ENCODE peak calls at places on chromosomes 13 and 19, in seven cellular contexts. A is T1000; E is EH; W is fibroblast of the aortic adventitia; F is bronchial epithelial cell; R is RPMI8226; G is stimulated activated CD8-positive, alpha-beta memory T cell treated with anti-CD3 and anti-CD28 coated beads, Interleukin-2, amount 100 ng/mL, for 1 hour. X is an unnamed sample.

GRCh38 chr19:1363599-1363998 is 20.1 kb upstream of the NDUFS7 start:
- DNase-seq in W (no peak), A (no peak), E (no peak), F (no peak), G (no peak), R (no peak), X (no peak)

GRCh38 chr19:43532571-43532961 is 422 bp upstream of the ZNF575 start:
- DNase-seq in E (no peak), F (no peak), G (no peak), A (peak), W (peak), R (no peak), X (no peak)

GRCh38 chr19:51407631-51408131 is 9.8 kb downstream of the SIGLEC10 start:
- DNase-seq in G (no peak), A (no peak), R (peak), W (peak), E (peak), F (peak), X (peak)

GRCh38 chr19:30896551-30896950 is 452.7 kb downstream of the TSHZ3 start:
- DNase-seq in F (no peak), R (no peak), A (no peak), W (no peak), G (no peak), E (no peak), X (no peak)

GRCh38 chr19:3278294-3278693 is 53.8 kb downstream of the CELF5 start:
- DNase-seq in E (no peak), W (no peak), F (no peak), G (no peak), R (no peak), A (no peak), X (no peak)

GRCh38 chr19:35398570-35398969 is 27.7 kb downstream of the GPR42 start:
- DNase-seq in R (no peak), G (no peak), F (no peak), E (no peak), W (no peak), A (no peak), X (no peak)

GRCh38 chr13:37648604-37649003 is 50.0 kb upstream of the POSTN start:
- DNase-seq in E (peak), G (no peak), W (peak), A (no peak), R (no peak), F (peak), X (no peak)

GRCh38 chr13:47555235-47555634 is 445.8 kb downstream of the SUCLA2 start:
- DNase-seq in F (peak), G (no peak), E (no peak), A (no peak), W (no peak), R (no peak), X (no peak)

GRCh38 chr19:33434886-33435705 is 61.6 kb downstream of the CEBPG start:
- DNase-seq in F (no peak), W (no peak), A (no peak), E (peak), G (no peak), R (no peak), X (no peak)

GRCh38 chr19:43906774-43907173 is 28.3 kb downstream of the ZNF45 start:
- DNase-seq in A (no peak), G (no peak), R (no peak), W (no peak), F (no peak), E (no peak), X (no peak)

GRCh38 chr19:1765182-1765903 is 12.0 kb downstream of the ONECUT3 start:
- DNase-seq in R (no peak), A (no peak), F (no peak), G (no peak), W (no peak), E (peak), X (no peak)

GRCh38 chr13:103731959-103732358 is 665.7 kb upstream of the SLC10A2 start:
- DNase-seq in F (no peak), R (no peak), E (no peak), W (no peak), G (no peak), A (no peak), X (no peak)

GRCh38 chr19:38514812-38515633 is 81.5 kb downstream of the RYR1 start:
- DNase-seq in F (peak), G (peak), E (peak), W (peak), A (no peak), R (peak), X (no peak)

GRCh38 chr13:99264053-99264452 is 5.9 kb upstream of the GPR18 start:
- DNase-seq in G (no peak), R (no peak), E (no peak), W (no peak), F (no peak), A (no peak), X (no peak)

GRCh38 chr19:52007436-52007804 is 591 bp downstream of the ZNF615 start:
- DNase-seq in R (no peak), W (peak), A (no peak), F (no peak), E (peak), G (no peak), X (no peak)

GRCh38 chr13:94464771-94465170 is 14.7 kb downstream of the DCT start:
- DNase-seq in E (no peak), A (no peak), G (no peak), R (no peak), W (no peak), F (no peak), X (no peak)

GRCh38 chr13:39274926-39275325 is 236.7 kb downstream of the NHLRC3 start:
- DNase-seq in F (no peak), G (no peak), E (no peak), W (no peak), A (no peak), R (no peak), X (no peak)

GRCh38 chr19:50323782-50324133 is 5.4 kb downstream of the KCNC3 start:
- DNase-seq in W (no peak), R (no peak), F (no peak), E (no peak), A (no peak), G (no peak), X (no peak)

GRCh38 chr13:25625361-25625760 is 253.6 kb downstream of the ATP8A2 start:
- DNase-seq in G (no peak), W (no peak), R (no peak), A (no peak), F (no peak), E (no peak), X (no peak)

GRCh38 chr13:44815507-44816074 is 173.7 kb downstream of the NUFIP1 start:
- DNase-seq in A (peak), F (peak), R (no peak), W (peak), E (peak), G (no peak), X (no peak)

GRCh38 chr13:24328145-24328544 is 18.8 kb downstream of the C1QTNF9 start:
- DNase-seq in R (no peak), A (no peak), W (no peak), E (no peak), G (no peak), F (no peak), X (no peak)

GRCh38 chr13:101631403-101631802 is 178.9 kb downstream of the ITGBL1 start:
- DNase-seq in G (no peak), F (peak), A (no peak), W (no peak), E (no peak), R (no peak), X (no peak)

GRCh38 chr13:24172071-24172470 is 11.6 kb downstream of the SPATA13 start:
- DNase-seq in E (no peak), F (no peak), G (no peak), W (no peak), A (no peak), R (no peak), X (no peak)

GRCh38 chr13:110233181-110233641 is 73.7 kb downstream of the COL4A1 start:
- DNase-seq in W (peak), G (no peak), R (no peak), E (peak), A (peak), F (no peak), X (no peak)

GRCh38 chr13:42883142-42883541 is 101.8 kb downstream of the FAM216B start:
- DNase-seq in W (no peak), E (peak), F (peak), G (no peak), R (no peak), A (no peak), X (no peak)

GRCh38 chr13:67880916-67881315 is 650.8 kb upstream of the PCDH9 start:
- DNase-seq in W (no peak), E (no peak), F (peak), G (no peak), R (no peak), A (no peak), X (no peak)

GRCh38 chr13:94332360-94333040 is 147.0 kb downstream of the DCT start:
- DNase-seq in W (no peak), E (no peak), F (no peak), G (no peak), R (no peak), A (no peak), X (no peak)

GRCh38 chr19:31518626-31519025 is 169.4 kb upstream of the TSHZ3 start:
- DNase-seq in W (no peak), G (no peak), R (no peak), F (no peak), A (no peak), E (no peak), X (no peak)

GRCh38 chr19:35154535-35155406 is at the start of gene FXYD5:
- DNase-seq in W (peak), F (peak), A (peak), E (peak), G (peak), R (peak), X (peak)

GRCh38 chr13:46951516-46951915 is 54.7 kb upstream of the HTR2A start:
- DNase-seq in R (no peak), W (no peak), A (no peak), E (no peak), G (no peak), F (peak), X (no peak)

GRCh38 chr13:40458283-40459031 is 208.0 kb downstream of the FOXO1 start:
- DNase-seq in A (no peak), G (no peak), W (no peak), E (no peak), R (no peak), F (no peak), X (no peak)

GRCh38 chr13:108807841-108808240 is 178.4 kb downstream of the MYO16 start:
- DNase-seq in R (no peak), E (no peak), F (no peak), A (no peak), W (peak), G (no peak), X (no peak)

GRCh38 chr13:89749888-89750287 is 1597.6 kb upstream of the MIR17HG start:
- DNase-seq in A (no peak), E (no peak), R (no peak), F (peak), W (no peak), G (no peak), X (no peak)

GRCh38 chr19:55113570-55114039 is 3.8 kb downstream of the PPP1R12C start:
- DNase-seq in F (no peak), R (no peak), E (peak), A (peak), G (no peak), W (peak), X (no peak)

GRCh38 chr13:46675016-46675415 is 121.9 kb downstream of the ESD start:
- DNase-seq in A (no peak), R (no peak), G (no peak), E (peak), F (no peak), W (no peak), X (no peak)

GRCh38 chr19:13155472-13156284 is 5.5 kb downstream of the IER2 start:
- DNase-seq in R (peak), E (peak), A (peak), F (peak), G (peak), W (peak), X (no peak)